ENCODE peak calls at places on chromosomes 11 and 22, in five cellular contexts. X is omental fat pad, H is kidney epithelial cell, B is bronchial epithelial cell, M is activated B cell treated with CpG ODN at 0.5 μM for 24 hours. W is an unnamed sample.

GRCh38 chr22:40396882-40397281 is 26.5 kb downstream of the SGSM3 start:
- DNase-seq in M (no peak), H (peak), X (no peak), B (peak), W (no peak)

GRCh38 chr22:25407859-25408229 is 156.6 kb upstream of the GRK3 start:
- DNase-seq in X (no peak), B (no peak), H (no peak), M (no peak), W (no peak)

GRCh38 chr11:67056267-67056639 is 394 bp upstream of the RHOD start:
- DNase-seq in B (no peak), H (no peak), M (no peak), X (no peak), W (no peak)

GRCh38 chr22:29310863-29311339 is 4.5 kb downstream of the GAS2L1 start:
- DNase-seq in H (peak), M (no peak), X (peak), B (peak), W (peak)

GRCh38 chr22:50471197-50471847 is 3.5 kb downstream of the SBF1 start:
- DNase-seq in M (no peak), B (no peak), H (no peak), X (no peak), W (no peak)

GRCh38 chr11:45248501-45249011 is 37.6 kb downstream of the SYT13 start:
- DNase-seq in M (no peak), X (no peak), B (no peak), H (no peak), W (no peak)

GRCh38 chr11:68261006-68261405 is 10.8 kb downstream of the C11orf24 start:
- DNase-seq in B (no peak), M (no peak), H (no peak), X (no peak), W (no peak)

GRCh38 chr11:120400564-120401364 is 64.6 kb downstream of the ARHGEF12 start:
- DNase-seq in H (peak), B (peak), M (no peak), X (no peak), W (peak)

GRCh38 chr11:72579816-72580647 is 94.2 kb downstream of the PDE2A start:
- DNase-seq in H (no peak), M (no peak), X (no peak), B (no peak), W (no peak)

GRCh38 chr11:3341298-3341697 is 37.6 kb downstream of the ZNF195 start:
- DNase-seq in X (peak), H (no peak), M (no peak), B (peak), W (peak)

GRCh38 chr11:65355776-65356393 is 1.3 kb downstream of the TIGD3 start:
- DNase-seq in M (no peak), B (peak), X (no peak), H (no peak), W (no peak)

GRCh38 chr11:129090056-129090455 is 102.1 kb downstream of the ARHGAP32 start:
- DNase-seq in M (no peak), B (peak), X (no peak), H (no peak), W (no peak)

GRCh38 chr11:116171271-116172140 is 601.3 kb downstream of the BUD13 start:
- DNase-seq in M (no peak), X (no peak), H (no peak), B (no peak), W (no peak)

GRCh38 chr22:27771637-27772369 is 29.8 kb downstream of the MN1 start:
- DNase-seq in X (no peak), H (no peak), B (no peak), M (no peak), W (no peak)

GRCh38 chr11:69010964-69011623 is 2.0 kb downstream of the MRGPRF start:
- DNase-seq in M (no peak), X (no peak), H (no peak), B (peak), W (peak)

GRCh38 chr11:108635106-108635505 is 29.8 kb upstream of the DDX10 start:
- DNase-seq in H (peak), M (no peak), X (no peak), B (peak), W (no peak)

GRCh38 chr11:66183581-66184048 is 84.8 kb upstream of the RAB1B start:
- DNase-seq in H (no peak), X (no peak), B (no peak), M (no peak), W (no peak)

GRCh38 chr11:19467904-19468303 is 227.2 kb upstream of the E2F8 start:
- DNase-seq in M (no peak), H (no peak), X (no peak), B (no peak), W (no peak)

GRCh38 chr11:120147094-120147949 is 9.4 kb upstream of the TRIM29 start:
- DNase-seq in H (no peak), M (no peak), B (no peak), X (no peak), W (no peak)

GRCh38 chr11:119641991-119642745 is 86.8 kb downstream of the NECTIN1 start:
- DNase-seq in H (no peak), M (no peak), X (no peak), B (peak), W (peak)

GRCh38 chr11:10307411-10308207 is 2.7 kb downstream of the ADM start:
- DNase-seq in X (peak), M (peak), B (peak), H (no peak), W (peak)

GRCh38 chr22:33825761-33826160 is 94.5 kb downstream of the LARGE1 start:
- DNase-seq in X (no peak), H (no peak), M (no peak), B (no peak), W (no peak)

GRCh38 chr22:30036656-30037055 is 43.6 kb upstream of the HORMAD2 start:
- DNase-seq in B (peak), H (no peak), X (no peak), M (no peak), W (peak)

GRCh38 chr22:27407369-27407985 is 394.1 kb downstream of the MN1 start:
- DNase-seq in H (no peak), X (no peak), M (no peak), B (no peak), W (no peak)

GRCh38 chr11:33317662-33318061 is 60.5 kb downstream of the HIPK3 start:
- DNase-seq in M (no peak), X (no peak), B (peak), H (peak), W (no peak)

GRCh38 chr11:100841711-100842407 is 154.8 kb downstream of the ARHGAP42 start:
- DNase-seq in X (no peak), H (no peak), M (no peak), B (no peak), W (no peak)

GRCh38 chr11:121459413-121460041 is 6.8 kb upstream of the SORL1-AS1 start:
- DNase-seq in M (no peak), X (no peak), B (no peak), H (no peak), W (no peak)

GRCh38 chr11:47305734-47306483 is 36.0 kb downstream of the MADD start:
- DNase-seq in M (no peak), X (no peak), H (peak), B (no peak), W (peak)

GRCh38 chr11:10076458-10077141 is 217.4 kb downstream of the SBF2 start:
- DNase-seq in B (peak), H (no peak), M (peak), X (no peak), W (peak)

GRCh38 chr22:43994416-43994815 is 29.7 kb upstream of the PARVB start:
- DNase-seq in B (no peak), X (no peak), H (no peak), M (no peak), W (no peak)

GRCh38 chr11:45264839-45265515 is 21.2 kb downstream of the SYT13 start:
- DNase-seq in H (peak), B (peak), M (no peak), X (no peak), W (peak)

GRCh38 chr11:17954395-17955252 is 58.2 kb downstream of the SERGEF start:
- DNase-seq in H (no peak), M (no peak), X (no peak), B (no peak), W (no peak)

GRCh38 chr11:94604496-94604895 is 37.3 kb downstream of the PIWIL4 start:
- DNase-seq in H (no peak), M (no peak), X (no peak), B (peak), W (no peak)

DNA sequence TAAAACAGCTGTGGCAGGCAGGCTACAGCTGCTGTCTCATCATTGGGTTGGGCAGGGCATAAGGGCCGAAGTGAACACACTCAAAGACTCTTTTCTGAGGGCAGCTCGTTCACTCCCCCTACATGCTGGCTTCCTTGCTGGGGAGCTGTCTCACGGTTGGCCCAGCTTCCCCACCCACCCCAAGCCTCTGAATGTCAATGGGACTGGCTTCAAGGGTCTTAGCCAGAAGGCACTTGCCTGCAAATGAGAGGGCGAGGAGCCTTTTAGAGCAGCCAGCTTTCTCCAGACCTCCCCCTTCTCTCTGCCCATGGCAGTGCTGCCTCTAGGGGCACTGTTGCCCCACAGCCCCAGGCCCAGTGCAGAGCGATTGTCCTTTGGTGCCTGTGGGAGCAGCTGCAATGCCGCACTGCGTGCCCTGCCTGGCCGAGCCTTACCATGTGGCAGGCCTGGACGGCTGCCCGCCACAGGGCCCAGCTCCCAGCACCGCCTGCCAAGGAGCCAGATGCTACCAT is 94.7 kb upstream of the RASSF10 start:
- DNase-seq in M (no peak), X (no peak), H (no peak), B (no peak), W (peak)
- TF ChIP-seq CTCF in M (no peak), X (no peak), H (peak), B (peak), W (peak)

GRCh38 chr11:35084817-35085424 is 54.0 kb upstream of the CD44 start:
- DNase-seq in M (no peak), H (no peak), B (no peak), X (no peak), W (no peak)

GRCh38 chr11:35085766-35086165 is 53.2 kb upstream of the CD44 start:
- DNase-seq in H (no peak), M (no peak), X (no peak), B (no peak), W (no peak)

GRCh38 chr11:35083181-35084061 is 55.5 kb upstream of the CD44 start:
- DNase-seq in M (peak), X (peak), B (peak), H (no peak), W (peak)

GRCh38 chr11:35079581-35079980 is 59.4 kb upstream of the CD44 start:
- DNase-seq in B (no peak), M (no peak), X (no peak), H (no peak), W (no peak)

GRCh38 chr11:35082322-35083180 is 56.4 kb upstream of the CD44 start:
- DNase-seq in X (peak), H (peak), B (peak), M (peak), W (peak)
- TF ChIP-seq CTCF in X (no peak), H (no peak), B (no peak), M (no peak), W (no peak)

DNA sequence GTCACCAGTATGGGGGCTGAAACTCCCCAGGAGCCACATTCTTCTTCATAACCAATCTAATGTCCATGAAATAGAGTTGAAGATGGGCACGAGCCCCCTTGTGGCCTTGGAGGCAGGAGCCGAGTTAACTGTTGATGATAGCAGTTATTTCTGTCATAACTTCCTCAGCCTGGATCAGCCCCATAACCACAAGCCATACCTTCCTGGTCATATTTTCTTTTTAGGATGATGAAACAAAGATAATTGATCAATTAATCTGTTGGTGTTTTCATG is 65.0 kb upstream of the TTC12 start:
- DNase-seq in M (no peak), H (no peak), B (no peak), X (no peak), W (peak)
- TF ChIP-seq CTCF in M (no peak), H (peak), B (no peak), X (no peak), W (no peak)

DNA sequence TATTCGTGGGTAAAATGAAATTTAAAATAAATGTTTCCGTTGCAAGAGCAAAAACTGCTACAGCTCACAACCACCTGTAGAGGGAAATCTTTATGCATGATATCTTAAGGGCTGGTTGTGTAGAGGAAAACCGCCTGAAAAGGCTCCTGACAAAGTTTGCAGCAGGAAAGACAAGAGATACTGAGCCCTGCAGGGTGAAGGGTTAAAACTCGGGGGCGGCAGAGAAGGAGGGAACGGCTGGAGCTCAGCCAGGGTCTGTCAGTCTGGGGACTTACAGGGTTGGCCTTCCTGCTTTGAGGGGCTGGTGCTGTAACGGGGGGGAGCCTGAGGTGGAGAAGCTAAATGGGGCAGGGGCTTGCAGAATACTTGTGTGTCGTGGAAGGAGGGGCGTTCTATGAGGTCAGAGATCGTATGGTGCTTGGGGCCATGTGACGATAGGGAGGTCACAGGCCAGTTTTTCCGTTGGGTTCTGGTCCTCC is 122.9 kb upstream of the HSD17B12 start:
- DNase-seq in X (no peak), M (no peak), B (no peak), H (no peak), W (no peak)
- TF ChIP-seq CTCF in X (no peak), M (no peak), B (no peak), H (peak), W (no peak)

DNA sequence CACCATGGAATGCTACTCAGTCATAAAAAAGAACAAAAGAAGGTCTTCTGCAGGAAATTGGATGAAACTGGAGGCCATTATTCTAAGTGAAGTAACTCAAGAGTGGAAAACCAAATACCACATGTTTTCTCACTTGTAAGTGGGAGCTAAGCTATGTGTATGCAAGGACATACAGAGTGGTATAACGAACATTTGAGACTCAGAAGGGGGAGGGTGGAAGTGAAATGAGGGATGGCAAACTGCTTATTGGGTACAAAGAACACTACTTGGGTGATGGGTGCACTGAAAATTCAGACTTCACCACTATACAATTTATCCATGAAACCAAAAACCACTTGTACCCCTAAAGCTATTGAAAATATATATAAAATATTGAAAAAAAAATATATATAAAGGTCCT is 13.4 kb upstream of the CAT start:
- DNase-seq in M (no peak), H (no peak), X (no peak), B (no peak), W (no peak)
- TF ChIP-seq CTCF in M (no peak), H (no peak), X (no peak), B (no peak), W (no peak)